ENCODE peak calls at places on chromosome 21, in seven cellular contexts. H is mucosa of descending colon, J is thyroid gland, X is left ventricle myocardium inferior, S is nephron progenitor cell, O is MM.1S, A is AG10803. Z is an unnamed sample.

GRCh38 chr21:32351428-32351827 is 41.4 kb downstream of the URB1 start:
- DNase-seq in H (no peak), J (no peak), X (no peak), S (no peak), O (no peak), A (no peak), Z (no peak)

GRCh38 chr21:35225573-35225972 is 176.5 kb upstream of the RUNX1 start:
- DNase-seq in H (no peak), J (no peak), X (no peak), S (no peak), O (no peak), A (no peak), Z (no peak)

GRCh38 chr21:28299946-28300345 is 692.7 kb downstream of the LTN1 start:
- DNase-seq in H (no peak), J (no peak), X (no peak), S (no peak), O (no peak), A (no peak), Z (no peak)

GRCh38 chr21:31140025-31140424 is 101.7 kb upstream of the KRTAP19-8 start:
- DNase-seq in H (no peak), J (no peak), X (no peak), S (no peak), O (no peak), A (no peak), Z (no peak)

GRCh38 chr21:37986751-37987399 is 70.6 kb upstream of the KCNJ6 start:
- DNase-seq in H (no peak), J (no peak), X (no peak), S (no peak), O (no peak), A (no peak), Z (no peak)

GRCh38 chr21:32946654-32947053 is 79.1 kb upstream of the OLIG2 start:
- DNase-seq in H (no peak), J (no peak), X (no peak), S (no peak), O (no peak), A (peak; percentile 1), Z (no peak)

GRCh38 chr21:29130234-29130993 is at the start of gene MAP3K7CL:
- DNase-seq in H (peak; percentile 56), J (no peak), X (peak; percentile 48), S (no peak), O (no peak), A (peak; percentile 100), Z (no peak)

GRCh38 chr21:29384608-29385359 is 86.1 kb downstream of the BACH1 start:
- DNase-seq in H (no peak), J (no peak), X (no peak), S (no peak), O (no peak), A (no peak), Z (no peak)

GRCh38 chr21:30072496-30072895 is 94.1 kb downstream of the CLDN17 start:
- DNase-seq in H (no peak), J (no peak), X (no peak), S (peak; percentile 20), O (peak; percentile 29), A (peak; percentile 8), Z (peak; percentile 52)

GRCh38 chr21:15004721-15005370 is 60.0 kb downstream of the NRIP1 start:
- DNase-seq in H (no peak), J (no peak), X (no peak), S (no peak), O (no peak), A (peak; percentile 44), Z (no peak)

GRCh38 chr21:34592120-34592561 is 22.8 kb downstream of the RCAN1 start:
- DNase-seq in H (peak; percentile 57), J (no peak), X (peak; percentile 68), S (no peak), O (no peak), A (no peak), Z (no peak)

GRCh38 chr21:27206368-27206982 is 239.6 kb upstream of the ADAMTS5 start:
- DNase-seq in H (no peak), J (no peak), X (no peak), S (no peak), O (no peak), A (peak; percentile 78), Z (no peak)

GRCh38 chr21:16773206-16773605 is 739.6 kb upstream of the CXADR start:
- DNase-seq in H (no peak), J (no peak), X (no peak), S (no peak), O (no peak), A (peak; percentile 59), Z (no peak)

GRCh38 chr21:42038826-42039425 is 28.8 kb upstream of the ZBTB21 start:
- DNase-seq in H (no peak), J (no peak), X (no peak), S (no peak), O (no peak), A (peak; percentile 87), Z (no peak)

GRCh38 chr21:36640260-36641244 is 58.4 kb upstream of the SIM2 start:
- DNase-seq in H (no peak), J (no peak), X (no peak), S (no peak), O (no peak), A (no peak), Z (no peak)

GRCh38 chr21:28554660-28555475 is 437.8 kb downstream of the LTN1 start:
- DNase-seq in H (no peak), J (no peak), X (no peak), S (no peak), O (no peak), A (peak; percentile 58), Z (no peak)

GRCh38 chr21:33902349-33902748 is 13.3 kb downstream of the ATP5PO start:
- DNase-seq in H (no peak), J (no peak), X (no peak), S (no peak), O (no peak), A (no peak), Z (no peak)

GRCh38 chr21:37233551-37234146 is 33.5 kb downstream of the VPS26C start:
- DNase-seq in H (no peak), J (no peak), X (no peak), S (no peak), O (no peak), A (no peak), Z (no peak)

GRCh38 chr21:46411691-46412090 is 47.0 kb upstream of the DIP2A start:
- DNase-seq in H (peak; percentile 35), J (no peak), X (no peak), S (no peak), O (no peak), A (no peak), Z (no peak)

GRCh38 chr21:16932314-16932713 is 580.5 kb upstream of the CXADR start:
- DNase-seq in H (no peak), J (no peak), X (no peak), S (no peak), O (no peak), A (no peak), Z (no peak)

DNA sequence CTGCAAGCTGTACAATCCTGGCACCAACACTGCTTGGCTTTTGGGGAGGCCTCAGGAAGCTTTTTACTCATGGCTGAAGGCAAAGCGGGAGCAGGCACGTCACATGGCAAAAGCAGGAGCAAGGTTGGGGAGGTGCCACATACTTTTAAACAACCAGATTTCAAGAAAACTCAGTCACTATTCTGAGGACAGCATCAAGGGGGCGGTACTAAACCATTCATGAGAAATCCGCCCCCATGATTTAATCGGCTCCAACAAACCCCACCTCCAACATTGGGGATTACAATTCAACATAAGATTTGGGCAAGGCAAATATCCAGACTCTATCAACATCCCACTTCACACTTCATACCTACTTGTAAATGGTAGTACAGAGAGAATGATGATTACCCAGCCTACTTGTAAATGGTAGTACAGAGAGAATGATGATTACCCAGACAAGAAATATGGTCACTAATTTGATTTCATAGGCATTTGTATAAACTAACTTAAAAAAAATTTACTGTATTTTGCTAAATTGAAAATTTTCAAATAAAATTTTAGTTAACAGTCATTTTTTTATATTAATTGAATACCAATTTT is 24.9 kb downstream of the ATP5PF start:
- DNase-seq in H (no peak), J (no peak), X (no peak), S (no peak), O (no peak), A (no peak), Z (no peak)
- TF ChIP-seq CTCF in H (no peak), J (no peak), X (no peak), S (no peak), O (no peak), A (no peak), Z (no peak)

GRCh38 chr21:44846201-44846484 is 27.3 kb downstream of the PTTG1IP start:
- DNase-seq in H (no peak), J (no peak), X (no peak), S (no peak), O (peak; percentile 6), A (no peak), Z (no peak)
- TF ChIP-seq CTCF in H (no peak), J (peak; percentile 10), X (no peak), S (no peak), O (no peak), A (no peak), Z (no peak)

GRCh38 chr21:23930565-23930964 is 1676.7 kb downstream of the MRPL39 start:
- DNase-seq in H (no peak), J (no peak), X (no peak), S (no peak), O (no peak), A (no peak), Z (no peak)

GRCh38 chr21:23939369-23940065 is 1667.8 kb downstream of the MRPL39 start:
- DNase-seq in H (no peak), J (no peak), X (no peak), S (no peak), O (peak; percentile 72), A (no peak), Z (no peak)

GRCh38 chr21:23936991-23937390 is 1670.3 kb downstream of the MRPL39 start:
- DNase-seq in H (no peak), J (no peak), X (no peak), S (no peak), O (no peak), A (no peak), Z (no peak)

DNA sequence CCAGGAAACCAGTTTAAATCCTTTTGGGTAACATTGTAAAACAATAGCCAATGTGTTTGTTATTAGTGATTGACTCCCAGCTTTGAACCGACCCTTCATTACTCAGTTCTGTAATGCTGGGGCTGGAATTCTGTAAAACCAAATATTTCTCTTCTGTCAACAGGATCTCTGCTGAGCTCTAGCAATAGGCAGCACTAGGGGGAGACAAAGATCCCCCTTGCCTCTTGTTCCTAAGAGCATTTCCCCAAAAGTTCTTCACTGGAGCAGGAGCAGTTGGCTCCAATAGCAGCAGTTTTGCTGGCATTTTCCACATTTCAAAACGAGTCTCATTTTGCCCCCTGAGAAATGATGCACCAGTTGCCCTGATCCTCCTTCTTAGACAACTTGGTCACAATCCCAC is 1671.1 kb downstream of the MRPL39 start:
- DNase-seq in H (no peak), J (no peak), X (no peak), S (no peak), O (peak; percentile 27), A (no peak), Z (no peak)
- TF ChIP-seq CTCF in H (no peak), J (no peak), X (peak; percentile 33), S (peak; percentile 17), O (peak; percentile 66), A (no peak), Z (no peak)

GRCh38 chr21:39602793-39603192 is 9.9 kb upstream of the B3GALT5 start:
- DNase-seq in H (no peak), J (no peak), X (no peak), S (no peak), O (no peak), A (no peak), Z (no peak)
- TF ChIP-seq CTCF in H (no peak), J (no peak), X (no peak), S (no peak), O (no peak), A (no peak), Z (no peak)